ENCODE peak calls at places on chromosomes 4 and X, in six cellular contexts. One of them, this sample, is unnamed.

GRCh38 chr4:3792813-3793212 is 26.6 kb downstream of the ADRA2C start:
- DNase-seq in A549: peak; percentile 25
- DNase-seq in HCT116: no peak
- DNase-seq in hepatocyte: no peak
- DNase-seq in K562: peak; percentile 31
- DNase-seq in SK-N-SH: peak; percentile 72
- DNase-seq in this sample: peak; percentile 82

GRCh38 chr4:83917572-83917971 is 381.7 kb downstream of the GPAT3 start:
- DNase-seq in K562: peak; percentile 17
- DNase-seq in A549: peak; percentile 46
- DNase-seq in SK-N-SH: no peak
- DNase-seq in hepatocyte: peak; percentile 4
- DNase-seq in HCT116: no peak
- DNase-seq in this sample: no peak

GRCh38 chr4:4859799-4860380 is 425 bp downstream of the MSX1 start:
- DNase-seq in hepatocyte: peak; percentile 28
- DNase-seq in HCT116: no peak
- DNase-seq in K562: no peak
- DNase-seq in A549: no peak
- DNase-seq in SK-N-SH: peak; percentile 71
- DNase-seq in this sample: peak; percentile 43

GRCh38 chrX:152798945-152799344 is 29.5 kb upstream of the MAGEA6 start:
- DNase-seq in HCT116: no peak
- DNase-seq in SK-N-SH: no peak
- DNase-seq in K562: no peak
- DNase-seq in A549: no peak
- DNase-seq in hepatocyte: no peak
- DNase-seq in this sample: no peak

GRCh38 chr4:164081371-164081770 is 586.9 kb downstream of the TMA16 start:
- DNase-seq in HCT116: no peak
- DNase-seq in hepatocyte: no peak
- DNase-seq in K562: no peak
- DNase-seq in SK-N-SH: no peak
- DNase-seq in A549: no peak
- DNase-seq in this sample: no peak

GRCh38 chr4:84500386-84501196 is 1.5 kb upstream of the NKX6-1 start:
- DNase-seq in SK-N-SH: no peak
- DNase-seq in A549: no peak
- DNase-seq in hepatocyte: no peak
- DNase-seq in HCT116: no peak
- DNase-seq in K562: no peak
- DNase-seq in this sample: no peak

GRCh38 chr4:77352192-77352591 is 195.2 kb downstream of the CCNG2 start:
- DNase-seq in A549: no peak
- DNase-seq in SK-N-SH: no peak
- DNase-seq in K562: no peak
- DNase-seq in HCT116: no peak
- DNase-seq in hepatocyte: no peak
- DNase-seq in this sample: no peak

GRCh38 chrX:118802857-118803256 is 20.8 kb upstream of the ZCCHC12 start:
- DNase-seq in A549: no peak
- DNase-seq in K562: no peak
- DNase-seq in hepatocyte: no peak
- DNase-seq in SK-N-SH: no peak
- DNase-seq in HCT116: no peak
- DNase-seq in this sample: no peak

GRCh38 chr4:176784816-176785215 is 7.9 kb downstream of the VEGFC start:
- DNase-seq in HCT116: no peak
- DNase-seq in SK-N-SH: no peak
- DNase-seq in K562: no peak
- DNase-seq in A549: no peak
- DNase-seq in hepatocyte: peak; percentile 7
- DNase-seq in this sample: no peak

DNA sequence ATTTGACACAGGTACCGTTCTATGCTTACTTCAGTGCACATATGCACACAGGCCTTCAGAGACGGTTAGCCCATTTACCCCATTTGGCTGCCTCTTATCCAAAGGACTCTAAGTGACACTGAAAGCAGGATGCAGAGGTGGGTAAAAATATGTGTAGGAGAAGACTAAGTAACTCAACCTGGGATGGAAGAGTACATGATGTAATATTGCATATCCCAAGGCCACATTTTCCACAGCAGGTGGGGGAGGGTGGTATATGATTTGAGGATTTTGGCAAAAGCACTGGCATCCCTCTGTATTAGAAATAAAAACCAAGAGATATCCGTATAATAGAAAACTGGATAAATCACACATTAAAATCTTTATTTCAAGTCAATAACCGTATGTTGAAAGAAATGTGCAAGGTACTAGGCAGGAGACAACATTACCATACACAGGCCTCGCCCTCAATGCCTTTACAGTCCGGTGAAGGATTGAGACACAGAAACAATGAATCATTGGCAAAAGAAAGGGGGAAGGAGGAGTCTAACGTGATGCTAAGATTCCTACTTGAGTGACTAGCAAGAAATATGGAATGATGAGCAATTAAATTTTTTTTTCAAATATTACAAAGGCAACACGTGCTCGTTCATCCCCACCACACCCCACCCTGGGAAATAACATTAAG is 161.0 kb upstream of the RASGEF1B start:
- DNase-seq in HCT116: no peak
- DNase-seq in SK-N-SH: no peak
- DNase-seq in A549: no peak
- DNase-seq in hepatocyte: no peak
- DNase-seq in K562: no peak
- DNase-seq in this sample: no peak
- H3K4me2 ChIP-seq in HCT116: no peak overlapping the region
- H3K4me2 ChIP-seq in SK-N-SH: no peak overlapping the region
- H3K4me2 ChIP-seq in A549: no peak overlapping the region
- H3K4me2 ChIP-seq in hepatocyte: no peak overlapping the region
- H3K4me2 ChIP-seq in K562: no peak overlapping the region
- H3K4me2 ChIP-seq in this sample: no peak overlapping the region

GRCh38 chr4:121861427-121861826 is 8.8 kb downstream of the BBS7 start:
- DNase-seq in A549: no peak
- DNase-seq in K562: no peak
- DNase-seq in SK-N-SH: no peak
- DNase-seq in hepatocyte: no peak
- DNase-seq in HCT116: no peak
- DNase-seq in this sample: no peak

GRCh38 chr4:121863787-121864186 is 6.5 kb downstream of the BBS7 start:
- DNase-seq in K562: no peak
- DNase-seq in HCT116: no peak
- DNase-seq in hepatocyte: no peak
- DNase-seq in A549: no peak
- DNase-seq in SK-N-SH: no peak
- DNase-seq in this sample: peak; percentile 34

GRCh38 chr4:121860121-121860520 is 10.2 kb downstream of the BBS7 start:
- DNase-seq in HCT116: no peak
- DNase-seq in SK-N-SH: no peak
- DNase-seq in A549: no peak
- DNase-seq in hepatocyte: no peak
- DNase-seq in K562: no peak
- DNase-seq in this sample: no peak
- H3K27ac ChIP-seq in HCT116: no peak overlapping the region
- H3K27ac ChIP-seq in SK-N-SH: no peak overlapping the region
- H3K27ac ChIP-seq in A549: no peak overlapping the region
- H3K27ac ChIP-seq in hepatocyte: no peak overlapping the region
- H3K27ac ChIP-seq in K562: no peak overlapping the region
- H3K27ac ChIP-seq in this sample: no peak overlapping the region

GRCh38 chrX:111164728-111165127 is 68.7 kb downstream of the PAK3 start:
- DNase-seq in A549: peak; percentile 8
- DNase-seq in hepatocyte: peak; percentile 37
- DNase-seq in K562: peak; percentile 3
- DNase-seq in HCT116: no peak
- DNase-seq in SK-N-SH: peak; percentile 2
- DNase-seq in this sample: peak; percentile 34
- TF ChIP-seq CTCF in A549: peak; percentile 20
- TF ChIP-seq CTCF in hepatocyte: peak; percentile 51
- TF ChIP-seq CTCF in K562: peak; percentile 38
- TF ChIP-seq CTCF in HCT116: peak; percentile 35
- TF ChIP-seq CTCF in SK-N-SH: peak; percentile 57
- TF ChIP-seq CTCF in this sample: peak; percentile 79

DNA sequence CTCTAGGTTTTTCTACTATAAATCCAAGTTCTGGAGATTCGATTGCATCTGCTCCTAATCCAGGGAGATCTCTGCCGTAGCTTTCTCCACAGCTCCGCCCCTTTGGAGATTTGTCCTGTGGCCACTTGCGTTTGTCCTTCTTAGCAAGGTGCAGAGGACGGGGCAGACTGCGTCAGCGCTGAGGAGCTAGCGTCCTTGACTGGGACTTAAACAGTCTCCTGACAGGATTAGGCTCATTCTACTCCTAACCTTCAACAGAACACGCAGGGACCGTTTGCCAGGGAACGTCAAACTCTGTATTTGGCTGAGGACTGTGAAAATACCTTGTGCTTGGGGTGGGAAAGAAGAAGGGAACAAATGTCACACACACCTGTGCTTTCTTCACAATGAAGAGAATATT is 38.6 kb downstream of the SORBS2 start:
- DNase-seq in SK-N-SH: no peak
- DNase-seq in K562: no peak
- DNase-seq in HCT116: no peak
- DNase-seq in A549: no peak
- DNase-seq in hepatocyte: peak; percentile 59
- DNase-seq in this sample: peak; percentile 42
- H3K4me2 ChIP-seq in SK-N-SH: no peak overlapping the region
- H3K4me2 ChIP-seq in K562: no peak overlapping the region
- H3K4me2 ChIP-seq in HCT116: no peak overlapping the region
- H3K4me2 ChIP-seq in A549: no peak overlapping the region
- H3K4me2 ChIP-seq in hepatocyte: peak overlapping the region; percentile 71
- H3K4me2 ChIP-seq in this sample: peak overlapping the region; percentile 25

GRCh38 chr4:41359069-41359769 is 102.5 kb downstream of the UCHL1 start:
- DNase-seq in SK-N-SH: peak; percentile 71
- DNase-seq in hepatocyte: no peak
- DNase-seq in HCT116: no peak
- DNase-seq in A549: peak; percentile 84
- DNase-seq in K562: no peak
- DNase-seq in this sample: peak; percentile 62
- H3K27ac ChIP-seq in SK-N-SH: peak overlapping the region; percentile 97
- H3K27ac ChIP-seq in hepatocyte: peak overlapping the region; percentile 25
- H3K27ac ChIP-seq in HCT116: no peak overlapping the region
- H3K27ac ChIP-seq in A549: peak overlapping the region; percentile 96
- H3K27ac ChIP-seq in K562: no peak overlapping the region
- H3K27ac ChIP-seq in this sample: no peak overlapping the region

GRCh38 chr4:16075061-16075460 is 8.8 kb downstream of the PROM1 start:
- DNase-seq in A549: no peak
- DNase-seq in K562: no peak
- DNase-seq in SK-N-SH: no peak
- DNase-seq in hepatocyte: no peak
- DNase-seq in HCT116: no peak
- DNase-seq in this sample: no peak

GRCh38 chr4:16077786-16078185 is 6.0 kb downstream of the PROM1 start:
- DNase-seq in hepatocyte: no peak
- DNase-seq in HCT116: no peak
- DNase-seq in A549: no peak
- DNase-seq in K562: no peak
- DNase-seq in SK-N-SH: no peak
- DNase-seq in this sample: no peak

GRCh38 chr4:16075975-16076757 is 7.7 kb downstream of the PROM1 start:
- DNase-seq in K562: no peak
- DNase-seq in SK-N-SH: no peak
- DNase-seq in hepatocyte: no peak
- DNase-seq in A549: no peak
- DNase-seq in HCT116: no peak
- DNase-seq in this sample: no peak

GRCh38 chr4:16079046-16079445 is 4.8 kb downstream of the PROM1 start:
- DNase-seq in SK-N-SH: no peak
- DNase-seq in HCT116: no peak
- DNase-seq in hepatocyte: peak; percentile 29
- DNase-seq in A549: no peak
- DNase-seq in K562: no peak
- DNase-seq in this sample: no peak

GRCh38 chr4:16078195-16078756 is 5.5 kb downstream of the PROM1 start:
- DNase-seq in SK-N-SH: no peak
- DNase-seq in HCT116: no peak
- DNase-seq in hepatocyte: no peak
- DNase-seq in K562: no peak
- DNase-seq in A549: no peak
- DNase-seq in this sample: no peak
- TF ChIP-seq CTCF in SK-N-SH: no peak
- TF ChIP-seq CTCF in HCT116: no peak
- TF ChIP-seq CTCF in hepatocyte: no peak
- TF ChIP-seq CTCF in K562: no peak
- TF ChIP-seq CTCF in A549: no peak
- TF ChIP-seq CTCF in this sample: no peak

DNA sequence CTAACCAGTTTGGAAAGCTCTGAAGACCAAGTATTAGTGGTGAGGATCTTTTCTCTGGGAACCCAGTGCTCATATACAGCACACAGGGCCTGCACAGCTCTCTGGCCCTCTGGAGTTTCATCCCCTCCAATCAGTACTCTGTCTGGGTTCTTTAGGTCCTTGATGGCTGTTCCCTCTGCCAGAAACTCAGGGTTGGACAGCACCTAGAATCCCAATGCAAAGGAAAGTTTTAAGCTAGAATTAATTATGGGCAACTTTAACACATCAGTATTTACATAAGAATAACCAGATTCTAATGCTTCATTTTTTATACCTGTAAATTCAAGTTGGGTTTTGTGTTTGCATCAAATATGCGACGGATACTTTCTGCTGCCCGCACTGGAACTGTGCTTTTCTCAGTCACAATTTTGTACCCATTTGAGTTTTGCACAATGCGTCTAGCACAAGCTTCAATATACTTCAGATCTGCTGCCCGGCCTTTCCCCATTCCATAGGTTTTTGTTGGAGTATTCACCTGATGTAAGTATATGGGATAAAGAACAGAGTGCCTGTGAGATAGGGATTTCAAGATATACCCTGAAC is 16.8 kb downstream of the UGDH start:
- DNase-seq in A549: no peak
- DNase-seq in SK-N-SH: no peak
- DNase-seq in K562: no peak
- DNase-seq in HCT116: no peak
- DNase-seq in hepatocyte: no peak
- DNase-seq in this sample: no peak
- H3K4me2 ChIP-seq in A549: peak overlapping the region; percentile 24
- H3K4me2 ChIP-seq in SK-N-SH: no peak overlapping the region
- H3K4me2 ChIP-seq in K562: no peak overlapping the region
- H3K4me2 ChIP-seq in HCT116: no peak overlapping the region
- H3K4me2 ChIP-seq in hepatocyte: no peak overlapping the region
- H3K4me2 ChIP-seq in this sample: no peak overlapping the region

GRCh38 chr4:130147618-130148017 is 1051.7 kb downstream of the C4orf33 start:
- DNase-seq in HCT116: no peak
- DNase-seq in K562: no peak
- DNase-seq in hepatocyte: no peak
- DNase-seq in SK-N-SH: no peak
- DNase-seq in A549: no peak
- DNase-seq in this sample: peak; percentile 49
- H3K27ac ChIP-seq in HCT116: no peak overlapping the region
- H3K27ac ChIP-seq in K562: no peak overlapping the region
- H3K27ac ChIP-seq in hepatocyte: no peak overlapping the region
- H3K27ac ChIP-seq in SK-N-SH: no peak overlapping the region
- H3K27ac ChIP-seq in A549: no peak overlapping the region
- H3K27ac ChIP-seq in this sample: no peak overlapping the region

GRCh38 chrX:132948648-132949260 is 9.7 kb downstream of the HS6ST2 start:
- DNase-seq in A549: peak; percentile 13
- DNase-seq in SK-N-SH: no peak
- DNase-seq in hepatocyte: no peak
- DNase-seq in K562: peak; percentile 28
- DNase-seq in HCT116: peak; percentile 15
- DNase-seq in this sample: peak; percentile 51
- TF ChIP-seq CTCF in A549: no peak
- TF ChIP-seq CTCF in SK-N-SH: peak; percentile 48
- TF ChIP-seq CTCF in hepatocyte: peak; percentile 28
- TF ChIP-seq CTCF in K562: peak; percentile 26
- TF ChIP-seq CTCF in HCT116: peak; percentile 58
- TF ChIP-seq CTCF in this sample: peak; percentile 64

This sample was measured in neural progenitor cell.